ENCODE peak calls at places on chromosomes 12 and 14, in five cellular contexts. M is mesothelial cell of epicardium, K is heart right ventricle, X is RWPE1, Y is uterus. C is an unnamed sample.

GRCh38 chr12:27332407-27333310 is at the start of gene BMAL2:
- DNase-seq in X (peak), Y (peak), K (peak), M (peak), C (no peak)

GRCh38 chr12:116794725-116795124 is 56.6 kb downstream of the RNFT2 start:
- DNase-seq in Y (no peak), M (no peak), K (no peak), X (no peak), C (no peak)

GRCh38 chr12:89058393-89058792 is 293.9 kb downstream of the DUSP6 start:
- DNase-seq in K (no peak), X (no peak), Y (no peak), M (no peak), C (no peak)

GRCh38 chr14:45867046-45867894 is 614.3 kb upstream of the MIS18BP1 start:
- DNase-seq in Y (no peak), M (no peak), X (no peak), K (no peak), C (no peak)

GRCh38 chr12:117854339-117855012 is 114.3 kb downstream of the KSR2 start:
- DNase-seq in Y (no peak), X (peak), K (no peak), M (no peak), C (no peak)

GRCh38 chr14:84025258-84026012 is 1504.5 kb upstream of the FLRT2 start:
- DNase-seq in X (no peak), M (no peak), K (no peak), Y (no peak), C (no peak)

GRCh38 chr12:64255249-64255648 is 33.2 kb upstream of the KICS2 start:
- DNase-seq in K (no peak), X (no peak), M (no peak), Y (no peak), C (no peak)

GRCh38 chr12:1552171-1552570 is 42.2 kb downstream of the FBXL14 start:
- DNase-seq in K (no peak), X (no peak), Y (no peak), M (no peak), C (no peak)

GRCh38 chr14:88168498-88169165 is 154.4 kb downstream of the KCNK10 start:
- DNase-seq in X (no peak), K (no peak), M (no peak), Y (no peak), C (peak)

GRCh38 chr12:110869035-110869434 is 22.2 kb downstream of the CCDC63 start:
- DNase-seq in M (no peak), X (no peak), Y (no peak), K (no peak), C (no peak)

GRCh38 chr14:68602507-68602906 is 190.4 kb downstream of the ZFP36L1 start:
- DNase-seq in M (no peak), X (no peak), K (no peak), Y (no peak), C (no peak)

GRCh38 chr14:68408680-68409079 is 384.2 kb downstream of the ZFP36L1 start:
- DNase-seq in K (no peak), X (no peak), M (no peak), Y (no peak), C (no peak)

GRCh38 chr12:3336606-3337311 is 154.2 kb upstream of the PRMT8 start:
- DNase-seq in K (no peak), M (no peak), Y (no peak), X (no peak), C (no peak)

GRCh38 chr14:52355526-52355925 is 41.4 kb downstream of the PTGER2 start:
- DNase-seq in K (no peak), X (no peak), M (no peak), Y (no peak), C (no peak)

GRCh38 chr12:108000111-108000510 is 129.0 kb upstream of the WSCD2 start:
- DNase-seq in Y (no peak), X (no peak), M (no peak), K (no peak), C (no peak)

GRCh38 chr12:126432780-126433179 is 1367.5 kb downstream of the AACS start:
- DNase-seq in X (no peak), K (no peak), Y (no peak), M (no peak), C (no peak)

GRCh38 chr12:79886917-79887519 is 47.9 kb downstream of the PPP1R12A start:
- DNase-seq in X (peak), K (no peak), M (no peak), Y (no peak), C (no peak)

GRCh38 chr12:52521175-52521574 is 981 bp upstream of the KRT5 start:
- DNase-seq in X (peak), K (no peak), M (no peak), Y (no peak), C (peak)

GRCh38 chr12:32502693-32503510 is 103.5 kb downstream of the FGD4 start:
- DNase-seq in X (no peak), Y (no peak), M (no peak), K (no peak), C (no peak)

GRCh38 chr12:18141583-18141982 is 51.6 kb upstream of the RERGL start:
- DNase-seq in Y (no peak), X (peak), M (no peak), K (no peak), C (no peak)

GRCh38 chr14:52018252-52018651 is 28.9 kb downstream of the RTRAF start:
- DNase-seq in Y (no peak), K (no peak), M (no peak), X (no peak), C (no peak)

GRCh38 chr12:19234171-19234704 is 104.7 kb downstream of the PLEKHA5 start:
- DNase-seq in K (no peak), X (no peak), Y (no peak), M (no peak), C (no peak)

DNA sequence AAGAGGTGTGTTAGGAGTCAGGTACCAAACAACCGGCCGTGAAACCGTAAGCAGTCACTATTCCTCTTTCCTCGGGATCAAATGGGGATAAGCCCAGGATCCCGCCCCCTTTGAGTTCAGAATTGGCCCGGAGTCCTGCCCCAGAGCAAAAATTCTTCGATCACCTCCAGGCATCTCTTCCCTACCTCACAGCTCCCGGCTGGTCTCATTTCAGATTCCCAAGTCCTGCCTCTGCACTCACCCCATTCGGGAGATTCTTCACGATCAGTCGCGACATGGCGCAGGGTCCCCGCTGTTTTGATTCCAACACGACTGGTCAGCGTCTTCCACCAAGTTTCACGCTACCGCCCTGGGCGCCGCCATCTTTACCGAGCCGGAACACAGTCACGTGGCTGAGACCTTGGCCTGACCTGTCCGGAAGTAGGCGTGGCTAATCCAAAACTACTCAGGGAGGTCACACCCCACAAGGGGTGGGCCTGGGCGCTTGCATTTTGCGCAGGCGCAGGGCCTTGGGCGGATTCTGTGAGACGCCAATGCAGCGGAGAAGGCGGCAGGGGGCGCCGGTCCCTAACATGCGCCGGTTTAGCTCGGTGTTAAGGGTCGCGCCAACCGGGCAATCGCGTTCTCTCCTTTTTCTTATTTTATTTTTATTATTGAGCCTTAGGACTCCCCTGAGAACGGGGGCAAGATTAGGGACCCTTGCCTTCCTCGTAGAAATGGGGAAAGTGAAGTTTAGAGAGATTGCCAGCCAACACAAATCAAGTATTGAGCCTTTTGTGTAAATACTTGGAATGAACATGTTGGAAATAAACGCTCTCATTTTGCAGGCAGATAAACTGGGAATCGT is at the start of gene RBM19:
- DNase-seq in K (peak), Y (peak), M (peak), X (peak), C (peak)
- TF ChIP-seq CTCF in K (peak), Y (peak), M (peak), X (peak), C (peak)

GRCh38 chr12:123958876-123959275 is 13.8 kb downstream of the CCDC92 start:
- DNase-seq in K (no peak), Y (no peak), M (no peak), X (no peak), C (peak)
- TF ChIP-seq CTCF in K (no peak), Y (no peak), M (no peak), X (no peak), C (no peak)

GRCh38 chr14:74698894-74699293 is 14.0 kb downstream of the AREL1 start:
- DNase-seq in M (no peak), X (peak), K (no peak), Y (no peak), C (no peak)
- TF ChIP-seq CTCF in M (no peak), X (no peak), K (no peak), Y (no peak), C (no peak)

GRCh38 chr12:5889381-5890047 is 55.5 kb downstream of the ANO2 start:
- DNase-seq in K (no peak), Y (no peak), M (no peak), X (peak), C (no peak)
- TF ChIP-seq CTCF in K (no peak), Y (no peak), M (no peak), X (no peak), C (no peak)

DNA sequence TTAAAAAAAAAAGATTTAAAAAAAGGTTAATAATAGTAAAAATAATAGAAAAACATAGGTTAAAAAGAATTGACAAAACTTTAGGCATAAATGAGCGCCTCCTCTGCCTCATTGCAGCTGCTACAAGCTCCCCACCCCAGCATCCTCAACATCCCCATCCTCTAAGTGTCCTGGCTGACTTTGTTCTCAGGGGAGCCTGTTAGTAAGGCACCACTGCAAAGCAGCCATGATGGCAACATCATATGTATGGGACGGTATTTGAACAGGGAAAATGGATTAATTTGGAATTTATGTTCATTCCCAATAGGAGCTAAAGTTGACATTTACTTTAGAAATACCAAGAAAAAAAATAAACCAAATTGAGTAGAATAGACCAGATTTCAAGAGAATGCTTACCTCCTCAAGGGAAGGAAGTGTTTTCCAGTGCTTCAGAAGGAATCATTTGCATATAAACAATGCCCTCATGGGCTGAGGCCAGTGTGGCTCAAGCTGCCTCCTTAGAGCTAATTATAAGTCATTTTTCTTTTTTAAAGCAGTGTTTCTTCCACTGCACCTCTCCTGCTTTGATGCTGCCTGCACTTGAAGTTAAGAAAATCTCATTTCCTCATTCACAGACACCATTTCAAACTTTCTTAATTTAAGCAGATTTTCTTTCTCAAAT is 59.6 kb downstream of the DACT1 start:
- DNase-seq in K (no peak), M (no peak), Y (no peak), X (no peak), C (no peak)
- TF ChIP-seq CTCF in K (no peak), M (no peak), Y (no peak), X (no peak), C (no peak)

GRCh38 chr12:85441740-85442139 is 161.7 kb downstream of the ALX1 start:
- DNase-seq in X (peak), K (no peak), Y (no peak), M (no peak), C (no peak)
- TF ChIP-seq CTCF in X (peak), K (no peak), Y (no peak), M (no peak), C (no peak)

GRCh38 chr12:104573-105081 is 38.1 kb downstream of the IQSEC3 start:
- DNase-seq in X (no peak), K (no peak), M (no peak), Y (no peak), C (no peak)

GRCh38 chr12:105696-106095 is 39.1 kb downstream of the IQSEC3 start:
- DNase-seq in M (no peak), Y (no peak), X (no peak), K (no peak), C (no peak)

GRCh38 chr12:108594-108993 is 42.0 kb downstream of the IQSEC3 start:
- DNase-seq in Y (no peak), M (no peak), K (peak), X (no peak), C (no peak)

GRCh38 chr12:103169-103981 is 36.8 kb downstream of the IQSEC3 start:
- DNase-seq in Y (no peak), M (no peak), X (peak), K (no peak), C (no peak)

DNA sequence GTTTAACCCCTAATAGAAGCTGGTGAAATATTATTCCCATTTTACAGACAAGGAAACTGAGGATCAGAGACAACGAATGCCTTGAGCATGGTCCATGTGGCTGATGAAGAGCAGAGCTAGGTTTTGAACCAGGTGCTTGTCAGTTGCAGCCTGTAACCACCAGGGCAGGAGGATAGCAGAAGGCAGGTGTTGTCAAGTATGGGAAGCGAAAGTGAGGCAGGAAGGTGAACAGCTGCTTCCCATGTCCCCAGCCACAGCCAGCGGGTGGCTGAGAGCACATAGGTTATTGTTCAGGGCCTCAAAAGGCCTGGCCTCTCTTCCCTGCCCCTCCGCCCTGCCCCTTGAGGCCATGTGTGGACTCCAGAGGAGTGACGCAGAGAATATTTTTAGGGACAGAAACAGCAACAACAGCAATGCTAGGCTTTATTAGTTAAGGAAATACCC is 39.6 kb downstream of the IQSEC3 start:
- DNase-seq in K (no peak), M (no peak), X (no peak), Y (no peak), C (no peak)
- TF ChIP-seq CTCF in K (no peak), M (peak), X (no peak), Y (no peak), C (no peak)

GRCh38 chr12:66693901-66694513 is 15.1 kb upstream of the GRIP1 start:
- DNase-seq in K (no peak), M (no peak), Y (no peak), X (peak), C (no peak)
- TF ChIP-seq CTCF in K (peak), M (peak), Y (peak), X (peak), C (peak)

GRCh38 chr12:96988919-96989318 is 81.9 kb downstream of the NEDD1 start:
- DNase-seq in K (no peak), Y (no peak), M (no peak), X (no peak), C (no peak)

GRCh38 chr12:96985515-96986362 is 78.7 kb downstream of the NEDD1 start:
- DNase-seq in K (peak), Y (peak), M (peak), X (peak), C (no peak)

GRCh38 chr12:96994900-96995299 is 87.8 kb downstream of the NEDD1 start:
- DNase-seq in Y (no peak), X (no peak), M (no peak), K (no peak), C (no peak)

GRCh38 chr12:96986883-96987523 is 79.9 kb downstream of the NEDD1 start:
- DNase-seq in M (no peak), K (no peak), Y (no peak), X (peak), C (no peak)

GRCh38 chr12:96989916-96990315 is 82.9 kb downstream of the NEDD1 start:
- DNase-seq in K (no peak), Y (no peak), X (no peak), M (no peak), C (no peak)
- TF ChIP-seq CTCF in K (no peak), Y (no peak), X (peak), M (no peak), C (no peak)

C was measured in coronary artery.